ENCODE peak calls at places on chromosomes 6 and 20, in ten cellular contexts. Y is esophagus muscularis mucosa; O is IMR-90; W is neural crest cell; Z is GM23338; S is ovary; D is CD4-positive, alpha-beta T cell; H is GM20000; I is GM12865; U is osteocyte. J is an unnamed sample.

GRCh38 chr6:134480593-134480992 is 162.7 kb upstream of the SGK1 start:
- DNase-seq in I (no peak), Z (no peak), Y (no peak), U (no peak), O (peak), S (no peak), H (no peak), W (no peak), D (no peak), J (peak)

GRCh38 chr6:11522819-11523218 is 14.7 kb upstream of the TMEM170B start:
- DNase-seq in U (no peak), I (no peak), O (no peak), H (no peak), Z (no peak), W (no peak), S (no peak), D (no peak), Y (no peak), J (no peak)

GRCh38 chr6:139030211-139030530 is 1.6 kb downstream of the ABRACL start:
- DNase-seq in Z (no peak), S (no peak), H (no peak), I (no peak), U (no peak), Y (no peak), O (no peak), D (no peak), W (no peak), J (no peak)

GRCh38 chr6:166023273-166023989 is 144.2 kb downstream of the TBXT start:
- DNase-seq in S (no peak), H (no peak), I (no peak), O (no peak), W (no peak), Z (no peak), D (no peak), U (no peak), Y (no peak), J (no peak)

GRCh38 chr6:9126845-9127560 is 691.7 kb upstream of the SLC35B3 start:
- DNase-seq in D (no peak), Z (no peak), Y (no peak), U (no peak), I (no peak), O (peak), W (no peak), S (no peak), H (no peak), J (peak)

GRCh38 chr20:48015943-48016723 is 230.9 kb upstream of the SULF2 start:
- DNase-seq in Z (no peak), U (peak), H (no peak), O (peak), I (no peak), Y (no peak), W (no peak), S (peak), D (no peak), J (no peak)

GRCh38 chr20:24703284-24703610 is 233.8 kb downstream of the SYNDIG1 start:
- DNase-seq in S (no peak), O (no peak), Y (peak), H (no peak), W (no peak), U (no peak), Z (no peak), I (no peak), D (no peak), J (no peak)

GRCh38 chr6:37304766-37305165 is 46.8 kb upstream of the TMEM217 start:
- DNase-seq in W (no peak), I (no peak), H (no peak), U (no peak), S (no peak), Y (no peak), O (no peak), Z (no peak), D (no peak), J (no peak)

GRCh38 chr20:3472105-3472504 is 1.3 kb downstream of the ATRN start:
- DNase-seq in H (no peak), O (no peak), U (no peak), Z (no peak), D (no peak), S (no peak), I (no peak), Y (no peak), W (no peak), J (no peak)

GRCh38 chr20:57856658-57857057 is 146.8 kb upstream of the PMEPA1 start:
- DNase-seq in I (no peak), Y (no peak), U (peak), H (no peak), W (no peak), D (no peak), S (no peak), Z (no peak), O (no peak), J (no peak)

GRCh38 chr20:6502219-6502618 is 265.3 kb upstream of the BMP2 start:
- DNase-seq in H (no peak), Z (no peak), O (no peak), I (no peak), Y (no peak), W (no peak), S (no peak), D (no peak), U (no peak), J (peak)

GRCh38 chr6:124961784-124962611 is at the start of gene RNF217:
- DNase-seq in Y (no peak), O (peak), Z (peak), W (peak), I (no peak), D (no peak), U (peak), H (peak), S (peak), J (peak)

GRCh38 chr20:49706548-49707517 is 6.8 kb downstream of the B4GALT5 start:
- DNase-seq in O (no peak), W (peak), U (peak), D (no peak), I (no peak), H (no peak), S (no peak), Y (no peak), Z (peak), J (no peak)

GRCh38 chr6:25027221-25027916 is 91.6 kb upstream of the RIPOR2 start:
- DNase-seq in O (no peak), D (peak), H (peak), Y (no peak), U (no peak), I (peak), Z (peak), S (no peak), W (no peak), J (no peak)

GRCh38 chr20:10625641-10626040 is 48.2 kb downstream of the JAG1 start:
- DNase-seq in Y (no peak), D (no peak), O (no peak), I (no peak), Z (no peak), U (no peak), H (no peak), S (no peak), W (no peak), J (no peak)

GRCh38 chr20:44360221-44360620 is 4.7 kb downstream of the HNF4A start:
- DNase-seq in U (no peak), H (no peak), Y (no peak), S (no peak), I (no peak), W (no peak), D (no peak), O (no peak), Z (no peak), J (no peak)

GRCh38 chr6:25745836-25746235 is 8.7 kb upstream of the SLC17A4 start:
- DNase-seq in Y (no peak), Z (no peak), H (no peak), W (no peak), O (no peak), U (no peak), D (no peak), S (no peak), I (no peak), J (no peak)

GRCh38 chr6:7975764-7976146 is 65.2 kb upstream of the TXNDC5 start:
- DNase-seq in Y (no peak), I (peak), S (peak), H (no peak), Z (no peak), U (no peak), D (no peak), W (no peak), O (no peak), J (no peak)

GRCh38 chr6:63663882-63664281 is 28.3 kb downstream of the PHF3 start:
- DNase-seq in H (no peak), S (no peak), O (no peak), U (no peak), Z (no peak), Y (no peak), I (no peak), D (no peak), W (no peak), J (no peak)

GRCh38 chr20:57249073-57249472 is 17.4 kb downstream of the BMP7 start:
- DNase-seq in H (no peak), I (no peak), D (no peak), O (no peak), U (no peak), W (no peak), Y (no peak), Z (no peak), S (no peak), J (no peak)

GRCh38 chr6:13711384-13711725 is 280 bp downstream of the RANBP9 start:
- DNase-seq in Y (no peak), W (no peak), Z (no peak), O (no peak), I (peak), S (no peak), U (no peak), H (no peak), D (no peak), J (no peak)

GRCh38 chr6:15513131-15513771 is 149.6 kb downstream of the DTNBP1 start:
- DNase-seq in I (no peak), W (no peak), Y (no peak), H (no peak), D (no peak), U (no peak), Z (no peak), O (no peak), S (no peak), J (no peak)

GRCh38 chr6:8074213-8074612 is 10.0 kb upstream of the BLOC1S5 start:
- DNase-seq in W (no peak), D (no peak), O (peak), U (no peak), H (no peak), Z (no peak), S (no peak), Y (no peak), I (no peak), J (peak)

GRCh38 chr20:64036346-64037198 is 590 bp downstream of the C20orf204 start:
- DNase-seq in I (peak), S (no peak), U (no peak), Z (no peak), W (no peak), D (no peak), O (peak), H (no peak), Y (no peak), J (no peak)

GRCh38 chr6:24974182-24975171 is 38.7 kb upstream of the RIPOR2 start:
- DNase-seq in S (no peak), I (no peak), W (no peak), H (no peak), O (no peak), U (no peak), D (peak), Z (no peak), Y (no peak), J (no peak)

GRCh38 chr6:152356659-152357058 is 280.5 kb downstream of the SYNE1 start:
- DNase-seq in Z (peak), S (no peak), Y (no peak), U (no peak), D (no peak), O (peak), I (peak), W (no peak), H (peak), J (peak)

GRCh38 chr6:154995241-154996162 is at the start of gene TIAM2:
- DNase-seq in I (no peak), S (peak), Y (no peak), U (peak), O (no peak), D (no peak), W (peak), Z (peak), H (peak), J (no peak)

GRCh38 chr6:159155679-159156078 is 13.5 kb upstream of the FNDC1 start:
- DNase-seq in Y (no peak), S (no peak), O (no peak), U (no peak), I (no peak), D (no peak), H (no peak), Z (no peak), W (no peak), J (no peak)

GRCh38 chr6:32181890-32182529 is 2.0 kb downstream of the AGER start:
- DNase-seq in Y (no peak), Z (no peak), O (no peak), S (no peak), I (no peak), W (no peak), H (no peak), D (no peak), U (no peak), J (no peak)

GRCh38 chr6:46491789-46492547 is 719 bp upstream of the RCAN2 start:
- DNase-seq in Y (no peak), D (no peak), I (no peak), W (peak), U (peak), O (peak), Z (peak), H (peak), S (peak), J (peak)

GRCh38 chr6:89792881-89793280 is 26.7 kb downstream of the MDN1 start:
- DNase-seq in I (peak), H (peak), O (peak), Y (no peak), D (no peak), U (peak), S (no peak), Z (peak), W (peak), J (peak)

DNA sequence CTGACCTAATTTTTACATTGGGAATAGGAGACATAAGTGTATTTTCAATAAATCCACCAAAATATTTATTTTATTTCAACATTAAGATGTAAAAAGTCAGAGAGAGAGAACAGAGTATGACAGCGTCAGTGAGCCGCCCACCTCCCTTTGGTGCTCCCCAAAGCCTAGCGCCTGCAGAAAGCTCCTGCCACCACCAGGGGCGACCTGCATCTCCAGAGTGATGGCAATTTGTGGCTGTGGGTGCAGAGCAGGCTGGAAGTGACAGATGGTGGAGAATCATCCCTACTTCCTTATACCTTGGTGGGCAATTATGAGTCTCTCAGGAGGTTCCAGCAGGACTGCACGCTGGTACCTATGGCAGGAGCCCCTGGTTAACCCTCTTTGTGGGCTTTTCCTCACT is 87.3 kb downstream of the PTPRT start:
- DNase-seq in Y (no peak), U (no peak), H (no peak), S (no peak), Z (peak), D (no peak), W (no peak), I (peak), O (no peak), J (no peak)
- TF ChIP-seq CTCF in Y (no peak), U (no peak), H (no peak), S (no peak), Z (no peak), D (no peak), W (no peak), I (peak), O (no peak), J (no peak)

GRCh38 chr20:60087563-60088105 is 129.4 kb downstream of the CDH26 start:
- DNase-seq in U (no peak), Z (no peak), S (no peak), D (no peak), I (no peak), W (no peak), Y (no peak), H (no peak), O (no peak), J (no peak)

GRCh38 chr20:60080401-60080800 is 122.2 kb downstream of the CDH26 start:
- DNase-seq in W (no peak), S (no peak), O (no peak), U (no peak), H (no peak), D (no peak), Y (no peak), Z (no peak), I (no peak), J (no peak)

GRCh38 chr20:60088236-60088635 is 130.0 kb downstream of the CDH26 start:
- DNase-seq in D (no peak), I (no peak), O (no peak), U (no peak), Z (no peak), H (no peak), Y (no peak), S (no peak), W (no peak), J (no peak)

GRCh38 chr20:60086936-60087562 is 128.8 kb downstream of the CDH26 start:
- DNase-seq in Y (no peak), W (no peak), Z (no peak), D (no peak), U (no peak), I (no peak), O (no peak), S (no peak), H (no peak), J (peak)

DNA sequence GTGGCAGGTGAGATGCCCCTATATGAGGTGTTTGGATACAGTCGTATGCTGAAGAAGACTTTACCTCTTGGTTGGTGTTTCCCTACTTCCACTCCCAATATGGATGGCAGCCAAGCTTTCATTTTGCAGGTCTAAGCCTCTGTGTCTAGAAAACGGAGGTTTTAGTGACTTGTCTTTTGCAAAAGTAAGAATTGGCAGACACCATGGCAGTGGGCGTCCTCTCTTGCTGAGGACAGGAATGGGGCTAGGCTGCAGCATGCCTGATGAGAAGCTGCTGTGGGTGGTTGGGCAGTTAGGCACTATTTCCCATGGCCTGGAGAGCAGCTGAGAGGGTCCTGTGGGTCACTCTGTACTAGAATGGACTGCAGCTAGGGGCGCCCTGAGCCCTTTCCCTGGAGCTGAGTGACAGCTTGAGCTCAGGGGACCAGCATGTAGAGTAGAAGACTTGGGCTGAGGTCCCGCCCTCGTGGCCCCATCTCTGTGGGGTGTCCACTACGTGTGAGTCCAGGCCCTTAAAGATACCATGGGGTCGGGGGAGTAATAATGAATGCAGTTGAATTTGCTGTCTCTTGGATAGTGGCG is 127.4 kb downstream of the CDH26 start:
- DNase-seq in H (no peak), I (no peak), O (no peak), U (no peak), Z (peak), D (no peak), Y (no peak), W (no peak), S (no peak), J (no peak)
- TF ChIP-seq CTCF in H (no peak), I (no peak), O (no peak), U (no peak), Z (peak), D (no peak), Y (no peak), W (no peak), S (no peak), J (no peak)

DNA sequence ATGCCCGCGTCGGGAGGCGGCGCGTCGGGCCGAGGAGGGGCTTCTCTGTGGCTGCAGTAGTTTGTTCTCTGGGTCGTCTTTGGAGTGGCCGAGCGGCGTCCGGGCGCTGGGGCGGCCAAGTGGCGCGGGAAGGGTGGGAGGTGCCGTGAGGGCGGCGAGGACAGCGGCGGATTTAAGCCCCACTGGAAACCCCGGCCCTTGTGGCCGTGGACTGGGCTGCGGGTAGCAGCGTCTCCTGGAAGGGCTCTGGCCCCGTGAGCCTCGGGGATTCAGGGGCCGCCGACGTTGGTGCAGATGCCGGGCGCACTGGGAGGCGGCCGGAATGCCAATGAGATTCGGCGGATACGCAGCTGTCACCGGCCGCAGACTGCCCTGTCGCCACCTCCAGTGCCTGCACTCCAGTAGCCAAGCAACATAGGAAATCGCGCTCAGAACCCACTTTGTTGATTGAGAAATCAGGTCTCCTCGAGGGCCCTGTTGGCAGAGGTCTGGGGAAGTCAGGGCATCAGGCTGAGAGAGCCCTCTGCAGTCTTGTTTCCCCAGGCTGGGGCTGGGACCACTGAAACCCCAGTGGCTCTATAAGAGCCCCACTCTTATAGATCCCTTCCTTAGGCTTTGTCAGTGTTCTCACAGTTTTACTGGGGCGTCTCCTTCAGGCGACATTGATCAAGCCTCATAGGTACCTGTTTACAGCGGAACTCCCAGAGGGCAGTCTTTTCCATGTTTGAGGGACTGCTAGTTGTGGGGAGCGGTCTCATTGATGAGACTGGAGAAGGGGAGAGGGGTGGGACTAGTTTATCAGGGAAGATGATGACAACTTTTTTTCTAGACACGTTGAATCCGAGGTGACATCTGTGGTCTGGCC is 642 bp downstream of the GZF1 start:
- DNase-seq in H (peak), Y (no peak), W (no peak), O (peak), I (peak), D (peak), Z (peak), S (no peak), U (no peak), J (peak)
- TF ChIP-seq CTCF in H (no peak), Y (no peak), W (no peak), O (no peak), I (no peak), D (no peak), Z (no peak), S (no peak), U (no peak), J (no peak)

GRCh38 chr20:33030076-33030475 is 1.4 kb upstream of the BPIFB6 start:
- DNase-seq in H (no peak), Y (no peak), U (no peak), S (no peak), I (no peak), D (no peak), O (no peak), W (no peak), Z (no peak), J (no peak)
- TF ChIP-seq CTCF in H (no peak), Y (no peak), U (no peak), S (no peak), I (no peak), D (no peak), O (no peak), W (no peak), Z (no peak), J (no peak)

GRCh38 chr6:28988536-28989415 is 16.3 kb downstream of the ZNF311 start:
- DNase-seq in H (peak), O (peak), S (peak), Y (no peak), I (peak), W (peak), U (no peak), Z (peak), D (peak), J (peak)
- TF ChIP-seq CTCF in H (peak), O (peak), S (no peak), Y (peak), I (peak), W (peak), U (peak), Z (peak), D (peak), J (no peak)